ENCODE peak calls at places on chromosomes 7 and 10, in eight cellular contexts. O is aorta, X is sigmoid colon, Y is neural progenitor cell, G is hepatocyte, S is A673, N is fibroblast of mammary gland, M is right lobe of liver. U is an unnamed sample.

GRCh38 chr10:18010050-18010449 is 58.3 kb downstream of the SLC39A12 start:
- DNase-seq in O (no peak), X (no peak), Y (no peak), G (no peak), S (no peak), N (peak), M (no peak), U (peak)

GRCh38 chr7:78379148-78379547 is 580.6 kb downstream of the PHTF2 start:
- DNase-seq in O (no peak), X (no peak), Y (no peak), G (no peak), S (no peak), N (peak), M (no peak), U (peak)

GRCh38 chr10:52778511-52779392 is 6.2 kb upstream of the MBL2 start:
- DNase-seq in O (no peak), X (no peak), Y (peak), G (no peak), S (peak), N (peak), M (no peak), U (peak)

GRCh38 chr7:102426268-102427031 is 6.9 kb upstream of the ORAI2 start:
- DNase-seq in O (no peak), X (no peak), Y (no peak), G (no peak), S (no peak), N (no peak), M (peak), U (no peak)

GRCh38 chr10:63363951-63364350 is 101.8 kb downstream of the JMJD1C start:
- DNase-seq in O (no peak), X (no peak), Y (no peak), G (no peak), S (no peak), N (no peak), M (no peak), U (no peak)

GRCh38 chr7:123682690-123683089 is 27.0 kb downstream of the LMOD2 start:
- DNase-seq in O (no peak), X (no peak), Y (peak), G (peak), S (peak), N (peak), M (no peak), U (peak)

GRCh38 chr7:29547465-29547864 is 16.2 kb upstream of the PRR15 start:
- DNase-seq in O (no peak), X (no peak), Y (no peak), G (no peak), S (no peak), N (no peak), M (no peak), U (no peak)

GRCh38 chr7:286278-286677 is 3.7 kb upstream of the FOXL3 start:
- DNase-seq in O (peak), X (peak), Y (no peak), G (no peak), S (no peak), N (no peak), M (peak), U (no peak)

GRCh38 chr7:73960548-73960947 is 67.4 kb upstream of the ELN start:
- DNase-seq in O (no peak), X (no peak), Y (no peak), G (no peak), S (no peak), N (no peak), M (no peak), U (no peak)

GRCh38 chr7:8284606-8285005 is 22.6 kb upstream of the ICA1 start:
- DNase-seq in O (no peak), X (no peak), Y (no peak), G (peak), S (no peak), N (no peak), M (no peak), U (no peak)

GRCh38 chr10:129897851-129898463 is 66.1 kb downstream of the EBF3 start:
- DNase-seq in O (no peak), X (no peak), Y (no peak), G (no peak), S (no peak), N (no peak), M (no peak), U (no peak)

GRCh38 chr7:149869867-149870266 is 3.9 kb upstream of the ATP6V0E2 start:
- DNase-seq in O (no peak), X (no peak), Y (no peak), G (no peak), S (no peak), N (no peak), M (no peak), U (no peak)

GRCh38 chr10:6753644-6754043 is 173.6 kb upstream of the PRKCQ start:
- DNase-seq in O (no peak), X (no peak), Y (peak), G (no peak), S (no peak), N (no peak), M (no peak), U (no peak)

GRCh38 chr7:136023134-136023869 is 46.1 kb upstream of the MTPN start:
- DNase-seq in O (no peak), X (no peak), Y (no peak), G (no peak), S (no peak), N (no peak), M (no peak), U (no peak)

GRCh38 chr10:27819781-27820531 is 74.3 kb upstream of the MKX start:
- DNase-seq in O (no peak), X (peak), Y (no peak), G (peak), S (no peak), N (peak), M (no peak), U (peak)

GRCh38 chr7:74282748-74283459 is 6.3 kb upstream of the CLIP2 start:
- DNase-seq in O (no peak), X (no peak), Y (peak), G (no peak), S (no peak), N (no peak), M (no peak), U (no peak)

GRCh38 chr10:35398888-35399287 is 62.6 kb downstream of the CCNY start:
- DNase-seq in O (no peak), X (no peak), Y (no peak), G (no peak), S (no peak), N (no peak), M (no peak), U (no peak)

GRCh38 chr7:148142660-148143248 is 447.8 kb upstream of the C7orf33 start:
- DNase-seq in O (no peak), X (no peak), Y (peak), G (peak), S (peak), N (peak), M (no peak), U (peak)

GRCh38 chr10:3886191-3886590 is 101.2 kb upstream of the KLF6 start:
- DNase-seq in O (peak), X (peak), Y (peak), G (peak), S (no peak), N (peak), M (no peak), U (peak)

GRCh38 chr7:138982204-138982623 is 1.0 kb upstream of the KIAA1549 start:
- DNase-seq in O (no peak), X (no peak), Y (no peak), G (peak), S (no peak), N (no peak), M (no peak), U (no peak)

GRCh38 chr7:123533553-123533917 is 860 bp downstream of the IQUB start:
- DNase-seq in O (no peak), X (no peak), Y (no peak), G (no peak), S (no peak), N (no peak), M (no peak), U (no peak)

GRCh38 chr7:13037216-13037615 is 349.8 kb downstream of the ARL4A start:
- DNase-seq in O (no peak), X (no peak), Y (no peak), G (no peak), S (no peak), N (no peak), M (no peak), U (no peak)

GRCh38 chr7:13032524-13032923 is 345.1 kb downstream of the ARL4A start:
- DNase-seq in O (no peak), X (no peak), Y (peak), G (no peak), S (no peak), N (peak), M (no peak), U (peak)

GRCh38 chr7:13034693-13035092 is 347.3 kb downstream of the ARL4A start:
- DNase-seq in O (no peak), X (no peak), Y (no peak), G (no peak), S (no peak), N (no peak), M (no peak), U (no peak)

GRCh38 chr7:13036256-13036765 is 348.9 kb downstream of the ARL4A start:
- DNase-seq in O (no peak), X (no peak), Y (no peak), G (no peak), S (no peak), N (peak), M (no peak), U (peak)

GRCh38 chr7:13035233-13035632 is 347.8 kb downstream of the ARL4A start:
- DNase-seq in O (no peak), X (no peak), Y (no peak), G (no peak), S (no peak), N (no peak), M (no peak), U (no peak)
- H3K4me3 ChIP-seq in O (no peak), X (no peak), Y (no peak), G (no peak), S (no peak), N (no peak), M (no peak), U (no peak)

DNA sequence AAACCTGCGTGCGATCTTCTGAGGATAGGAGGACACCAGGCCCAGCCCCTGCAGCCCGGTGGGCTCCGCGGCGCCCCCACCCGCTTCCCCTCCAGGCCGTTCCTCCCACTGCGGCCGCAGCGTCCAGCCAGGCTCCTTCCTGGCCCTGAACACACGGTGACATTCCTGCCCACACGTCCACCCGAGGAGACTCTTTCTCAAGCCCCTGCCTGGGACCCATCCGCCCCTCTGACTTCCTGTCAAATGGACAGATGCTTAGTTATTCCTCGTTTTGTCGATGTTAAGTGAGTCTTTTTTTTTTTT is 32.4 kb upstream of the RNF32 start:
- DNase-seq in O (no peak), X (no peak), Y (no peak), G (no peak), S (no peak), N (no peak), M (no peak), U (no peak)
- H3K4me3 ChIP-seq in O (no peak), X (peak), Y (no peak), G (no peak), S (no peak), N (no peak), M (peak), U (peak)

GRCh38 chr7:4726051-4726450 is 44.0 kb downstream of the FOXK1 start:
- DNase-seq in O (no peak), X (peak), Y (no peak), G (no peak), S (no peak), N (no peak), M (no peak), U (peak)
- H3K4me3 ChIP-seq in O (no peak), X (no peak), Y (no peak), G (no peak), S (no peak), N (no peak), M (peak), U (no peak)

DNA sequence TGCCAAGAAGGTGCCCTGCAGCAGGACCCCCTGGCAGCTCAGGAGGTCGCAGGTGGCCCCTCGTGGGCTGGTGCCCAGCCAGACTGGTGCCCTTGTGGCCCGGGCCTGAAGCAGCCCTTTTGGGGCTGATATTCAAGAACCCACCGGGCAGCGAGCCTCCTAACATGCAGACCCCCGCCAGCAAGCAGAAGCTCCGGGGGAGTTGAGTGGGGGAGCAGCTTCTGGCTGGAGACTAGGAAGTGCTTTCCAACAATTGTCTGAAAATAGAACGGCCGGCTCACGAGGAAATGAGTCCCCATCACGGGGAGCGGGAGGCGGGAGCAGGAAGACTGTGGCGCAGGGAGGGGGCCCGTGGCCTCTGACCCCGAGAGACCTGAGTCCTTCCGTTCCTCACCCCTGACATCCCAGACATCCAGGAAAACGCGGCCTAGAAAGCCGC is 9.5 kb upstream of the INTS1 start:
- DNase-seq in O (peak), X (no peak), Y (no peak), G (no peak), S (no peak), N (no peak), M (no peak), U (peak)
- H3K4me3 ChIP-seq in O (no peak), X (no peak), Y (no peak), G (no peak), S (no peak), N (no peak), M (no peak), U (no peak)

GRCh38 chr7:80916770-80917681 is 1.8 kb downstream of the SEMA3C start:
- DNase-seq in O (no peak), X (no peak), Y (no peak), G (peak), S (peak), N (peak), M (no peak), U (peak)
- H3K4me3 ChIP-seq in O (no peak), X (peak), Y (no peak), G (peak), S (peak), N (peak), M (no peak), U (peak)

GRCh38 chr7:101174322-101174854 is 5.7 kb downstream of the NAT16 start:
- DNase-seq in O (no peak), X (no peak), Y (peak), G (no peak), S (no peak), N (no peak), M (no peak), U (no peak)

GRCh38 chr7:101172005-101172853 is 6.9 kb upstream of the VGF start:
- DNase-seq in O (no peak), X (no peak), Y (peak), G (no peak), S (no peak), N (no peak), M (no peak), U (no peak)

GRCh38 chr7:101175664-101176063 is 4.4 kb downstream of the NAT16 start:
- DNase-seq in O (no peak), X (no peak), Y (no peak), G (no peak), S (no peak), N (no peak), M (no peak), U (no peak)

GRCh38 chr7:101172854-101173751 is 7.0 kb downstream of the NAT16 start:
- DNase-seq in O (peak), X (no peak), Y (no peak), G (peak), S (peak), N (peak), M (peak), U (peak)

DNA sequence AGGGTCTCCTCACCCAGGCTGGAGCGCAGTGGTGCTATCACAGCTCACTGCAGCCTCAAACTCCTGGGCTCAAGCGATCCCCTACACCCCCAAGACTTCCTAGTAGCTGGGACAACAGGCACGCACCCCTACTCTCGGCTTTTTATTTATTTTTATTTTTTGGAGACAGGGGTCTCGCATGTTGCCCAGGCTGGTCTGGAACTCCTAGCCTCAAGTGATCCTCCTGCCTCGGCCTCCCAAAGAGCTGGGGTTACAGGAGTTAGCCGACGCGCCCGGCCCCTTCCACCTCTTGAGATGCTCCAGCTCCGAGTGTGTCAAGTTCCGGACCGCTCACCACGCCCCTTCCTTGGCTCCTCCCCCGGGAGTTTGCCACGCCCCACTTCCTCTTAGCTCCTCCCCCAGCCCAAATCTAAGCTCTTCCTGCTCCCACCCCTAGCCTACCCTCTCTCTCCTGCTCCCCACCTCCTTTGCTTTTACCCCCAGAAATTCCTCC is 6.3 kb downstream of the NAT16 start:
- DNase-seq in O (no peak), X (no peak), Y (peak), G (no peak), S (peak), N (peak), M (no peak), U (no peak)
- H3K4me3 ChIP-seq in O (no peak), X (no peak), Y (peak), G (no peak), S (peak), N (no peak), M (no peak), U (no peak)

DNA sequence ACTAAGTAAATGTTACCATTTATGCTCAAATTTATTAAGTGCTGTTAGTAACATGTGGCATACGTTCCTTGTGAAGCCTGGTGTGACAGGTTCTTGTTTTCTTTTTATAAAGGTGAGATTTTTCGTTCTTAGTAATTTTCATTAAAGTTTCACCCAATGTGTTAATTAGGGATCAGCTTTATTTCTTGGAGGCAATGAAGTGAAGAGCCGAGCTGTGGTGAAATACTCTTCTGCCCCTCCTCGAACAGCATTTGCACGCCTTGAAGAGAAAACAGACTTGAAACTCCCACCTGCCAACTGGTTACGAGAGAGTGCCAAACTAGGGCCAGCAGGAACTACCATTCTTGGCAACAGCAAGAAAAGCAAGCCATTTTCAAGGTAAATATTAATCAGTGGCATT is 1.5 kb downstream of the EDRF1 start:
- DNase-seq in O (no peak), X (no peak), Y (no peak), G (no peak), S (no peak), N (no peak), M (no peak), U (no peak)
- H3K4me3 ChIP-seq in O (no peak), X (no peak), Y (peak), G (peak), S (no peak), N (peak), M (no peak), U (no peak)

GRCh38 chr7:27162548-27162848 is 2.8 kb downstream of the HOXA9 start:
- DNase-seq in O (no peak), X (no peak), Y (no peak), G (no peak), S (no peak), N (peak), M (no peak), U (no peak)

GRCh38 chr7:27165089-27165654 is at the start of gene HOXA9:
- DNase-seq in O (peak), X (peak), Y (no peak), G (no peak), S (no peak), N (peak), M (peak), U (peak)

GRCh38 chr7:27162930-27163775 is 2.2 kb downstream of the HOXA9 start:
- DNase-seq in O (no peak), X (peak), Y (no peak), G (no peak), S (no peak), N (peak), M (no peak), U (no peak)

GRCh38 chr7:27164381-27165088 is 802 bp downstream of the HOXA9 start:
- DNase-seq in O (peak), X (peak), Y (peak), G (no peak), S (no peak), N (peak), M (peak), U (no peak)

DNA sequence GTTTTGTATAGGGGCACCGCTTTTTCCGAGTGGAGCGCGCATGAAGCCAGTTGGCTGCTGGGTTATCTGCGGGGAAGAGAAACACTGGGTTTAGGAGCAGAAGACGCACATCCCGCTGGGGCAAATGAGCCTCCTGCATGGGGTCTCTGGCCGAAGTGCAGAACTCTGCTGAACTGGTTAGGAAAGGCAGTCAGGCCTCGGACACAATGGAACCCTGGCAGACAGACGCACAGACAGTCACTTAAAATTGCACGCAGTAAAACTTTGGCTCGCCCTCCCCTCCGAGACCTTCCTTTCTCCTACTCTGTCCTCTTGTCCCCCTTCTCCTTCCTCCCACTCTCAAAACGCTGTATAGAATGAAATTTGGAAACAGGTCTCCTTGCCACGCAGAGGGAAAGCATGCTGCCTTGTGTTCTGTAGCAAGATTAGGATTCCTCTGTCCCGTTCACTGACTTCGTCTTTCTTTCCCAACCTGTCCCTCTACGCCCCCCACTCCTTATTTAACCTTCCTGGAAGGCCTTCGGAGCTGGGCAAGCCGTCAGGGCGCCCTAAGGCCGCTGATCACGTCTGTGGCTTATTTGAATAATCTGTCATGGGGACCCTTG is 1.5 kb downstream of the HOXA9 start:
- DNase-seq in O (peak), X (peak), Y (no peak), G (no peak), S (no peak), N (peak), M (no peak), U (no peak)
- H3K4me3 ChIP-seq in O (no peak), X (peak), Y (no peak), G (no peak), S (no peak), N (peak), M (no peak), U (peak)

GRCh38 chr10:11270135-11270857 is 252.6 kb downstream of the CELF2 start:
- DNase-seq in O (peak), X (peak), Y (peak), G (peak), S (peak), N (peak), M (peak), U (peak)
- H3K4me3 ChIP-seq in O (no peak), X (no peak), Y (no peak), G (no peak), S (no peak), N (no peak), M (no peak), U (no peak)

GRCh38 chr7:112770051-112770450 is 20.1 kb downstream of the TMEM168 start:
- DNase-seq in O (no peak), X (no peak), Y (no peak), G (peak), S (no peak), N (no peak), M (no peak), U (no peak)
- H3K4me3 ChIP-seq in O (no peak), X (no peak), Y (no peak), G (no peak), S (no peak), N (no peak), M (no peak), U (no peak)